ENCODE peak calls at places on chromosome 3, in ten cellular contexts. F, R, Y, W, B, N, S, Z, C and V are unnamed samples. For H3K27me3, the result is how much of the 10 kb centered on the place peaks cover.

GRCh38 chr3:180804871-180805430 is 107.5 kb upstream of the FXR1 start:
- DNase-seq in F (no peak), R (no peak), Y (no peak), W (peak), B (no peak), N (no peak), S (peak), Z (no peak), C (peak), V (peak)

GRCh38 chr3:64316971-64317370 is 91.7 kb upstream of the PRICKLE2 start:
- DNase-seq in F (no peak), R (no peak), Y (no peak), W (peak), B (no peak), N (no peak), S (no peak), Z (no peak), C (peak), V (no peak)

GRCh38 chr3:30156586-30157498 is 449.6 kb upstream of the TGFBR2 start:
- DNase-seq in F (no peak), R (no peak), Y (no peak), W (peak), B (no peak), N (no peak), S (no peak), Z (no peak), C (no peak), V (no peak)

GRCh38 chr3:70871909-70872656 is 559.6 kb upstream of the MDFIC2 start:
- DNase-seq in F (no peak), R (no peak), Y (no peak), W (peak), B (no peak), N (no peak), S (peak), Z (no peak), C (peak), V (no peak)

GRCh38 chr3:119663885-119664284 is 3.5 kb upstream of the POPDC2 start:
- DNase-seq in F (no peak), R (no peak), Y (no peak), W (no peak), B (no peak), N (no peak), S (no peak), Z (no peak), C (peak), V (no peak)

GRCh38 chr3:180306691-180307090 is 270.0 kb upstream of the PEX5L start:
- DNase-seq in F (no peak), R (no peak), Y (no peak), W (peak), B (peak), N (no peak), S (no peak), Z (no peak), C (peak), V (peak)

GRCh38 chr3:126432361-126432760 is 37.7 kb downstream of the CFAP100 start:
- DNase-seq in F (no peak), R (no peak), Y (no peak), W (peak), B (no peak), N (no peak), S (peak), Z (no peak), C (no peak), V (no peak)

GRCh38 chr3:76585794-76586392 is 454.0 kb upstream of the ROBO2 start:
- DNase-seq in F (no peak), R (no peak), Y (no peak), W (peak), B (no peak), N (no peak), S (no peak), Z (no peak), C (peak), V (no peak)

GRCh38 chr3:32366638-32367368 is 24.9 kb upstream of the CMTM7 start:
- DNase-seq in F (no peak), R (no peak), Y (no peak), W (peak), B (no peak), N (no peak), S (no peak), Z (no peak), C (peak), V (no peak)

GRCh38 chr3:185858502-185859225 is 33.8 kb upstream of the IGF2BP2 start:
- DNase-seq in F (no peak), R (no peak), Y (no peak), W (no peak), B (no peak), N (no peak), S (no peak), Z (no peak), C (no peak), V (no peak)

GRCh38 chr3:197186887-197187588 is 111.4 kb downstream of the DLG1 start:
- DNase-seq in F (no peak), R (peak), Y (no peak), W (peak), B (peak), N (no peak), S (no peak), Z (no peak), C (peak), V (peak)

GRCh38 chr3:45701167-45701867 is 12.1 kb downstream of the SACM1L start:
- DNase-seq in F (no peak), R (no peak), Y (no peak), W (no peak), B (no peak), N (no peak), S (no peak), Z (no peak), C (no peak), V (no peak)

GRCh38 chr3:81643721-81644120 is 117.7 kb downstream of the GBE1 start:
- DNase-seq in F (no peak), R (no peak), Y (no peak), W (peak), B (no peak), N (no peak), S (peak), Z (no peak), C (peak), V (no peak)

GRCh38 chr3:171703144-171703543 is 107.1 kb downstream of the PLD1 start:
- DNase-seq in F (no peak), R (no peak), Y (no peak), W (no peak), B (no peak), N (no peak), S (no peak), Z (no peak), C (no peak), V (no peak)

GRCh38 chr3:171704814-171705213 is 105.5 kb downstream of the PLD1 start:
- DNase-seq in F (no peak), R (no peak), Y (no peak), W (no peak), B (no peak), N (no peak), S (no peak), Z (no peak), C (no peak), V (no peak)

GRCh38 chr3:171700157-171700556 is 110.1 kb downstream of the PLD1 start:
- DNase-seq in F (no peak), R (no peak), Y (no peak), W (no peak), B (no peak), N (no peak), S (no peak), Z (no peak), C (no peak), V (no peak)

GRCh38 chr3:171700653-171701052 is 109.6 kb downstream of the PLD1 start:
- DNase-seq in F (no peak), R (no peak), Y (no peak), W (no peak), B (no peak), N (no peak), S (no peak), Z (no peak), C (no peak), V (no peak)

GRCh38 chr3:171704002-171704401 is 106.3 kb downstream of the PLD1 start:
- DNase-seq in F (no peak), R (no peak), Y (no peak), W (peak), B (peak), N (no peak), S (peak), Z (peak), C (peak), V (no peak)
- TF ChIP-seq CTCF in F (peak), R (peak), Y (peak), W (peak), B (peak), N (peak), S (peak), Z (peak), C (peak), V (peak)

DNA sequence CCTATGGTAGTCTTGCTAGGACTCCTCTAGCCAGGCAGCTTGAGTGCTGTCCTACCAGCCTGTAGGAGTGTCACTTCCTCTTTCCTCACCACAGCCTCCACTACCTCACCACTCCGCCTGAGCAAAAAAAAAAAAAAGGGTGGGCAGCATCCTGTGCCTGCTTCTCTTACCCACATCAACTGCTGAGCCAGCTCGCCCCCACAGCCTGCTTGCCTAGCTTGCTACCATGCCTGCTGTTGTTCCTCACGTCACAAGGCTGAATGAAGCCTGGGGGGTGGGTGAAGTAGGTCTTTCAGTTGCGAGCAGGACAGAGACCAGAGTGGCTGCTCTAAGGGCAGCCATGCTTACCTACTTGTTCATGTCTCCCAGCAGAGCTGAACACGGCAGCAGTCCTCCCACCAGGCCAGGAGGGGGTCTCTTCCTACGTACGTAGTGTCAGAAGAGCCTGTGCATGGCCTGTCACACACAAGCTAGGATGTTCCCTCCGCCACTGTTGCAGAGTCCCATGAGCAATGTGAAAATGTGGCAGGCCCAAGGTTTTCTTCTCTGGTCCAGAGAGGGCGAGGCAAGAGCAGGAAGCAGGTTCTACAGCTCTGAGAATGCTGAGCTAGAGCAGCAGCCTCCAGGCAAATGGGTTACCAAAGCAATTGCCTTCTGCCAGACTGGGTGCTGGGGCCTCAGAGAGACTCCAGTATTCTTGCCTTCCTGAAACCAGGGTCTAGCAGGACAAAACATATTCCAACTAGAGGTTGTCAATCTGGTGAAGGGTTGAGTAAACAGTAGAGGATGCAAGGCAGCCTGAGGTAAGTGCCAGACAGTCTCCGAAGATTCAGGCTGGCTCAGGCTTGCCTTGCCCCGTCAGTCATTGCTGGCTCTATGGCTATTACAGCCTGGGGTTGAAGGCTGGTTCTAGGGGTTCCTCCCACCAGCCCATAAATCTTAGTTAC is 8.0 kb downstream of the PPM1M start:
- DNase-seq in F (no peak), R (no peak), Y (no peak), W (no peak), B (no peak), N (no peak), S (peak), Z (peak), C (no peak), V (no peak)
- H3K27ac ChIP-seq in F (no peak), R (peak), Y (peak), W (no peak), B (peak), N (peak), S (peak), Z (peak), C (no peak), V (peak)

DNA sequence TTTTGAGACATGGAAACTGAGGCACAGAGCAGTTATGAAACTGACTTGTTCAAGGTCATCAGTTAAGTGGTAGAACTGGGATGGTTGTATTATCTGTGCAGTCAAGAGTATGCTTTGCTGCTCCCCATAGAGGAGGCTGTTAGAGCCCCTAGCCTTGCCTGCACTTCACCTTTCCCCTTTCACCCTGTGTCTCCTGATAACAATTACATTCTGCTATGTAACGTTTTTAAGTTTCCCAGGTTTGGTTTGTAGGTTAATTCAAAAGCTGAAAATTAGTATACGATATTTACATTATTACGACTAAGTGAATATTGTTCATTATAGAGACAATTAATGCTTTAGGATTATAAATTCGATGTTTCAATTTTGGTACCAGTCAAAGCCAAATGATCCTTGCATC is 89.9 kb downstream of the ECT2 start:
- DNase-seq in F (no peak), R (no peak), Y (no peak), W (no peak), B (no peak), N (no peak), S (no peak), Z (no peak), C (no peak), V (no peak)
- H3K27me3 ChIP-seq in F (under half), R (under half), Y (under half), W (under half), B (under half), N (under half), S (under half), Z (under half), C (under half), V (under half)

DNA sequence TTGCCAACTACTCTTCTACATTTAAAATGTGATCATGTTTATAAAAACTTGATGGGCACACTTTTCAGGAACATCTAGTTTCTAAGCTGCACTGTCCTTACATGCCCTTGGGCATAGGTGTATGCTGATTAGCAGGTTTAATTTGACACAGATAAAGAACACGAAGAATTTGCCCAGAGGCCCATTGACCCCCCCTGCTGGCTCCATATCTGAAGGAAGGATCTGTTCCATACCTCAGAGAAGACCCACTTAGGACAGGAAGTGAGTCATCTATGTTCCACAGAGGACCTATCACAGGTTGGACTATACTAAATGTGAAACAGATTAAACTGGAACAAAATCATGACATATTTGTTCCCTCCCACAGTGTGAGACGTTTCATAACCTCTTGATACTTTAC is 92.8 kb upstream of the LPP start:
- DNase-seq in F (no peak), R (no peak), Y (no peak), W (peak), B (no peak), N (no peak), S (no peak), Z (no peak), C (peak), V (no peak)
- TF ChIP-seq CTCF in F (no peak), R (no peak), Y (no peak), W (peak), B (no peak), N (no peak), S (no peak), Z (no peak), C (peak), V (no peak)

GRCh38 chr3:14405886-14406238 is 3.5 kb downstream of the SLC6A6 start:
- DNase-seq in F (no peak), R (no peak), Y (no peak), W (no peak), B (no peak), N (no peak), S (peak), Z (peak), C (peak), V (no peak)

GRCh38 chr3:14407203-14407602 is 4.8 kb downstream of the SLC6A6 start:
- DNase-seq in F (no peak), R (no peak), Y (no peak), W (no peak), B (no peak), N (no peak), S (no peak), Z (no peak), C (no peak), V (no peak)

GRCh38 chr3:14405120-14405885 is 2.9 kb downstream of the SLC6A6 start:
- DNase-seq in F (no peak), R (no peak), Y (no peak), W (no peak), B (no peak), N (no peak), S (no peak), Z (no peak), C (no peak), V (no peak)

GRCh38 chr3:14406336-14406735 is 3.9 kb downstream of the SLC6A6 start:
- DNase-seq in F (no peak), R (no peak), Y (no peak), W (no peak), B (no peak), N (no peak), S (no peak), Z (no peak), C (no peak), V (no peak)

DNA sequence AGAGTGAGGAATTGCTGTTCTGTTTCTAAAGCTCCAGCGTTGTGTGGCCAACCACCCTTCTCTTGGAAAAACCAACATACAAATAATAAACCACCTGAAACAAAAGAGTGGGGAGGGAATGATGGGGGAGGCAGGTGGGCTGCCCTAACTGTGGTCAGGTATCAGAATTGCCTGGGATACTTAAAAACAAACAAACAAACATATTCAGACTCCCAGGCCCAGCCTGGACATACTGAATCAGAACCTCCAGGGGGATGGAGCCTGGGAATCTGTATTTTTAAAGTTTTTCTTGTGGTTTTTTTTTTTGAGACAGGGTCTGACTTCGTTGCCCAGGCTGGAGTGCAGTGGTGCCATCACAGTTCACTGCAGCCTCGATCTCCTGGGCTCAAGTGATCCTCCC is 4.4 kb downstream of the SLC6A6 start:
- DNase-seq in F (no peak), R (no peak), Y (no peak), W (no peak), B (no peak), N (no peak), S (no peak), Z (no peak), C (no peak), V (no peak)
- H3K27ac ChIP-seq in F (no peak), R (no peak), Y (no peak), W (no peak), B (no peak), N (no peak), S (peak), Z (peak), C (no peak), V (no peak)